ENCODE peak calls at places on chromosomes 2 and 18, in six cellular contexts. One of them, this sample, is unnamed.
A peak's percentile ranks its signal among the peaks of the same experiment; 100 is the strongest.

GRCh38 chr18:36544036-36544725 is 246.7 kb downstream of the FHOD3 start:
- DNase-seq in astrocyte: peak; percentile 45
- DNase-seq in CD8-positive, alpha-beta T cell: no peak
- DNase-seq in GM10248: no peak
- DNase-seq in astrocyte of the spinal cord: peak; percentile 62
- DNase-seq in psoas muscle: peak; percentile 28
- DNase-seq in this sample: no peak

GRCh38 chr2:133801956-133802355 is 233.7 kb upstream of the NCKAP5 start:
- DNase-seq in astrocyte: no peak
- DNase-seq in CD8-positive, alpha-beta T cell: no peak
- DNase-seq in GM10248: no peak
- DNase-seq in astrocyte of the spinal cord: no peak
- DNase-seq in psoas muscle: no peak
- DNase-seq in this sample: no peak

GRCh38 chr2:37686792-37687595 is 15.6 kb upstream of the CDC42EP3 start:
- DNase-seq in astrocyte: peak; percentile 53
- DNase-seq in CD8-positive, alpha-beta T cell: no peak
- DNase-seq in GM10248: no peak
- DNase-seq in astrocyte of the spinal cord: no peak
- DNase-seq in psoas muscle: no peak
- DNase-seq in this sample: no peak

GRCh38 chr2:38223256-38223655 is 147.3 kb upstream of the CYP1B1 start:
- DNase-seq in astrocyte: no peak
- DNase-seq in CD8-positive, alpha-beta T cell: no peak
- DNase-seq in GM10248: no peak
- DNase-seq in astrocyte of the spinal cord: no peak
- DNase-seq in psoas muscle: no peak
- DNase-seq in this sample: no peak

GRCh38 chr18:47604041-47604440 is 326.4 kb downstream of the SMAD2 start:
- DNase-seq in astrocyte: no peak
- DNase-seq in CD8-positive, alpha-beta T cell: no peak
- DNase-seq in GM10248: no peak
- DNase-seq in astrocyte of the spinal cord: no peak
- DNase-seq in psoas muscle: no peak
- DNase-seq in this sample: no peak

GRCh38 chr18:1057367-1057766 is 152.7 kb downstream of the ADCYAP1 start:
- DNase-seq in astrocyte: no peak
- DNase-seq in CD8-positive, alpha-beta T cell: no peak
- DNase-seq in GM10248: no peak
- DNase-seq in astrocyte of the spinal cord: no peak
- DNase-seq in psoas muscle: no peak
- DNase-seq in this sample: no peak

GRCh38 chr2:71941731-71942575 is 205.7 kb downstream of the CYP26B1 start:
- DNase-seq in astrocyte: no peak
- DNase-seq in CD8-positive, alpha-beta T cell: no peak
- DNase-seq in GM10248: peak; percentile 9
- DNase-seq in astrocyte of the spinal cord: no peak
- DNase-seq in psoas muscle: no peak
- DNase-seq in this sample: no peak

GRCh38 chr18:4921548-4921947 is 275.5 kb downstream of the AKAIN1 start:
- DNase-seq in astrocyte: no peak
- DNase-seq in CD8-positive, alpha-beta T cell: no peak
- DNase-seq in GM10248: no peak
- DNase-seq in astrocyte of the spinal cord: no peak
- DNase-seq in psoas muscle: no peak
- DNase-seq in this sample: no peak

GRCh38 chr2:161030260-161031063 is 129.8 kb upstream of the TANK start:
- DNase-seq in astrocyte: peak; percentile 99
- DNase-seq in CD8-positive, alpha-beta T cell: no peak
- DNase-seq in GM10248: no peak
- DNase-seq in astrocyte of the spinal cord: peak; percentile 97
- DNase-seq in psoas muscle: peak; percentile 31
- DNase-seq in this sample: no peak

GRCh38 chr2:164560181-164560792 is 61.0 kb downstream of the GRB14 start:
- DNase-seq in astrocyte: peak; percentile 3
- DNase-seq in CD8-positive, alpha-beta T cell: no peak
- DNase-seq in GM10248: peak; percentile 11
- DNase-seq in astrocyte of the spinal cord: peak; percentile 48
- DNase-seq in psoas muscle: no peak
- DNase-seq in this sample: no peak

GRCh38 chr2:130756041-130756720 is 841 bp downstream of the AMER3 start:
- DNase-seq in astrocyte: no peak
- DNase-seq in CD8-positive, alpha-beta T cell: no peak
- DNase-seq in GM10248: peak; percentile 64
- DNase-seq in astrocyte of the spinal cord: peak; percentile 5
- DNase-seq in psoas muscle: no peak
- DNase-seq in this sample: peak; percentile 33

GRCh38 chr2:51734115-51734514 is 702.2 kb upstream of the NRXN1 start:
- DNase-seq in astrocyte: peak; percentile 12
- DNase-seq in CD8-positive, alpha-beta T cell: no peak
- DNase-seq in GM10248: no peak
- DNase-seq in astrocyte of the spinal cord: peak; percentile 17
- DNase-seq in psoas muscle: no peak
- DNase-seq in this sample: no peak

GRCh38 chr2:111657351-111657975 is 226.5 kb downstream of the ANAPC1 start:
- DNase-seq in astrocyte: no peak
- DNase-seq in CD8-positive, alpha-beta T cell: no peak
- DNase-seq in GM10248: no peak
- DNase-seq in astrocyte of the spinal cord: no peak
- DNase-seq in psoas muscle: no peak
- DNase-seq in this sample: no peak

GRCh38 chr2:226211439-226211838 is 588.2 kb downstream of the IRS1 start:
- DNase-seq in astrocyte: peak; percentile 88
- DNase-seq in CD8-positive, alpha-beta T cell: no peak
- DNase-seq in GM10248: no peak
- DNase-seq in astrocyte of the spinal cord: peak; percentile 91
- DNase-seq in psoas muscle: no peak
- DNase-seq in this sample: no peak

GRCh38 chr2:44850016-44850415 is 91.5 kb upstream of the SIX3 start:
- DNase-seq in astrocyte: no peak
- DNase-seq in CD8-positive, alpha-beta T cell: no peak
- DNase-seq in GM10248: no peak
- DNase-seq in astrocyte of the spinal cord: no peak
- DNase-seq in psoas muscle: no peak
- DNase-seq in this sample: no peak

GRCh38 chr2:11024010-11024615 is 112.4 kb downstream of the KCNF1 start:
- DNase-seq in astrocyte: no peak
- DNase-seq in CD8-positive, alpha-beta T cell: no peak
- DNase-seq in GM10248: no peak
- DNase-seq in astrocyte of the spinal cord: no peak
- DNase-seq in psoas muscle: no peak
- DNase-seq in this sample: no peak

GRCh38 chr2:11019614-11020013 is 107.9 kb downstream of the KCNF1 start:
- DNase-seq in astrocyte: no peak
- DNase-seq in CD8-positive, alpha-beta T cell: no peak
- DNase-seq in GM10248: no peak
- DNase-seq in astrocyte of the spinal cord: no peak
- DNase-seq in psoas muscle: no peak
- DNase-seq in this sample: no peak

GRCh38 chr2:11022874-11023273 is 111.1 kb downstream of the KCNF1 start:
- DNase-seq in astrocyte: no peak
- DNase-seq in CD8-positive, alpha-beta T cell: no peak
- DNase-seq in GM10248: no peak
- DNase-seq in astrocyte of the spinal cord: no peak
- DNase-seq in psoas muscle: no peak
- DNase-seq in this sample: no peak

GRCh38 chr2:11023326-11024009 is 111.7 kb downstream of the KCNF1 start:
- DNase-seq in astrocyte: no peak
- DNase-seq in CD8-positive, alpha-beta T cell: no peak
- DNase-seq in GM10248: no peak
- DNase-seq in astrocyte of the spinal cord: no peak
- DNase-seq in psoas muscle: no peak
- DNase-seq in this sample: no peak

DNA sequence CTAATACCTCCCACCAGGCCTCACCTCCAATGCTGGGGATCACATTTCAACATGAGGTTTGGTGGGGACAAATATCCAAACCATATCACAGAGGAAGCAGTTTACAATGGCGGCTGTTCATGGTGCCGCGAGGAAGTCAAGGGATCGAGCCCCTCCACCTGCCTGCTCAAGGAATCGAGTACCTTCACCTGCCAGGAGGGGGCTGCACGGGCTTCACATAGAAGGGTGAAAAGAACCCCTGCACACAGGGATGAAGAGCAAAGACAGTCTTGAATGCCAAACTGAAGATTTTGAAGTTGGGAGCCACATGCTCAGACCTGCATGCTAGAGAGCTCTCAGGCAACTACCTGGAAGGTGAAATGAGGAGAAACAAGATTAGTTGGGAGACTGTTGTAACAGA is 110.3 kb downstream of the KCNF1 start:
- DNase-seq in astrocyte: no peak
- DNase-seq in CD8-positive, alpha-beta T cell: no peak
- DNase-seq in GM10248: no peak
- DNase-seq in astrocyte of the spinal cord: no peak
- DNase-seq in psoas muscle: no peak
- DNase-seq in this sample: no peak
- TF ChIP-seq CTCF in astrocyte: no peak
- TF ChIP-seq CTCF in CD8-positive, alpha-beta T cell: no peak
- TF ChIP-seq CTCF in GM10248: no peak
- TF ChIP-seq CTCF in astrocyte of the spinal cord: no peak
- TF ChIP-seq CTCF in psoas muscle: no peak
- TF ChIP-seq CTCF in this sample: no peak

GRCh38 chr18:31946305-31947046 is 3.5 kb upstream of the TRAPPC8 start:
- DNase-seq in astrocyte: no peak
- DNase-seq in CD8-positive, alpha-beta T cell: no peak
- DNase-seq in GM10248: no peak
- DNase-seq in astrocyte of the spinal cord: no peak
- DNase-seq in psoas muscle: no peak
- DNase-seq in this sample: no peak

GRCh38 chr18:31943895-31944816 is 1.2 kb upstream of the TRAPPC8 start:
- DNase-seq in astrocyte: no peak
- DNase-seq in CD8-positive, alpha-beta T cell: no peak
- DNase-seq in GM10248: no peak
- DNase-seq in astrocyte of the spinal cord: no peak
- DNase-seq in psoas muscle: no peak
- DNase-seq in this sample: no peak

GRCh38 chr18:31942301-31942998 is 478 bp downstream of the TRAPPC8 start:
- DNase-seq in astrocyte: peak; percentile 54
- DNase-seq in CD8-positive, alpha-beta T cell: no peak
- DNase-seq in GM10248: peak; percentile 61
- DNase-seq in astrocyte of the spinal cord: peak; percentile 45
- DNase-seq in psoas muscle: peak; percentile 37
- DNase-seq in this sample: peak; percentile 36

GRCh38 chr18:31941010-31941809 is 1.7 kb downstream of the TRAPPC8 start:
- DNase-seq in astrocyte: no peak
- DNase-seq in CD8-positive, alpha-beta T cell: no peak
- DNase-seq in GM10248: no peak
- DNase-seq in astrocyte of the spinal cord: no peak
- DNase-seq in psoas muscle: no peak
- DNase-seq in this sample: no peak

DNA sequence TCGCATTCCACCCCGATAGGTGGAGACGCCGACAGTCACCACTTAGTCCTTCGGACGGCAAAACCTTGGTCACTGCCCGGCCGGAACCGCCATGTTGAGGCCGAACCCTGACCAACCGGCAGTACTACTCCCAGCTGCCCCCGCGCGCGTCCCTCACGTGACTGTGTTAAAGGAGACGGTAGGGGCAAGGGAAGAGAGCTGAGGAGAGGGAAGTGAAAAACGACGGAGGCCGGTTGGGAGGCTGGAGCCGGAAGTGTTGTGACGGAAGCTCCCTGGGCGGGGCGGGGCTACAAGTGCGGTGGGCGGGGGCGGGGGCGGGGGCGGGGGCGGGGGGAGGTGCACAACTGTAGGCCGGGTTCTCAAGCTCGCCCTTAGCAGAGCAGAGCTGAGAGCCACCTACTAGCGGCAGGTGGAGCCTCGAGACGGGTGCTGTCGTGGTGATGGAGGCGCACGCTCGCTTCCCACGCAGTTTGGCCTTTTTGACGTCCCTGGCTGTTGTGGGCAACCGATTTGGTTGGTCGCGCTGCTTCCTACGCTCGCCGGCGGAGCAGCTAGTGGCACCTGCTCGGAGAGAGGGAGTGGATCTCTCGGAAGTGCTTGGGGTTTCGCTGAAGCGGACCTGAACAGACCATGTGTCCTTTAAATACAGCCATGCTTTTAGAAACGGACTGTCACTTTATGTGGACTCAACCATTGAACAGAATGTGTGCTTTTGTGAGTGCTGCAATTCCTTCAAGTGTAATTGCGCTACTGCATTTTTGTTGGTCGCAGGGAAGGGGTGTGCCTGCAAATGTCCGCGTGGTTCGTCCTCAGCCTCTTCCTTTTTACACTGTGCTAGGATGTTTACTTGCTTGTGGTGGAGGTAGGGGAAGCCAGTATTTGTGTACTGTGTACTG is at the start of gene TRAPPC8:
- DNase-seq in astrocyte: peak; percentile 97
- DNase-seq in CD8-positive, alpha-beta T cell: peak; percentile 96
- DNase-seq in GM10248: peak; percentile 96
- DNase-seq in astrocyte of the spinal cord: peak; percentile 99
- DNase-seq in psoas muscle: peak; percentile 98
- DNase-seq in this sample: peak; percentile 85
- TF ChIP-seq CTCF in astrocyte: no peak
- TF ChIP-seq CTCF in CD8-positive, alpha-beta T cell: no peak
- TF ChIP-seq CTCF in GM10248: peak; percentile 37
- TF ChIP-seq CTCF in astrocyte of the spinal cord: peak; percentile 4
- TF ChIP-seq CTCF in psoas muscle: no peak
- TF ChIP-seq CTCF in this sample: no peak

GRCh38 chr2:171451074-171451473 is 17.0 kb downstream of the DCAF17 start:
- DNase-seq in astrocyte: no peak
- DNase-seq in CD8-positive, alpha-beta T cell: no peak
- DNase-seq in GM10248: no peak
- DNase-seq in astrocyte of the spinal cord: no peak
- DNase-seq in psoas muscle: no peak
- DNase-seq in this sample: no peak

DNA sequence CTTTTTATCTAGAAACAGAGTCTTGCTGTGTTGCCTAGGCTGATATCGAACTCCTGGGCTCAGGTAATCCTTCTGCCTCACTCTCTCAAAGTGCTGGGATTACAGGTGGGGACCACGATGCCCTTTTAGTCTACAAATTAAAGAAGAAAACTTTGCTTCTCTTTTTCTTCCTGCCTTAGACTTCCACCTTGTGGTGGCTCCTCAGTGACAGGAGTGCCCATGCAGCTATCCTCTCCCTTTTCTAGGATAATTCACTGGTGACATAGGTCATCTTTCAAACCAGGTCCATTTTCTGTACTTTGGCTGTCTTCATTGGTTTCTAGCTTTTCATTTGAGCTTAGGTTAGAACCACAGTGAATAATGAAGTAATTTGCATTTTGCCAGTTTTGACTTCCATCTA is 13.6 kb downstream of the DCAF17 start:
- DNase-seq in astrocyte: no peak
- DNase-seq in CD8-positive, alpha-beta T cell: no peak
- DNase-seq in GM10248: no peak
- DNase-seq in astrocyte of the spinal cord: no peak
- DNase-seq in psoas muscle: no peak
- DNase-seq in this sample: no peak
- TF ChIP-seq CTCF in astrocyte: no peak
- TF ChIP-seq CTCF in CD8-positive, alpha-beta T cell: no peak
- TF ChIP-seq CTCF in GM10248: peak; percentile 15
- TF ChIP-seq CTCF in astrocyte of the spinal cord: peak; percentile 14
- TF ChIP-seq CTCF in psoas muscle: no peak
- TF ChIP-seq CTCF in this sample: no peak

GRCh38 chr2:180406687-180407086 is 399.6 kb upstream of the CWC22 start:
- DNase-seq in astrocyte: no peak
- DNase-seq in CD8-positive, alpha-beta T cell: no peak
- DNase-seq in GM10248: no peak
- DNase-seq in astrocyte of the spinal cord: no peak
- DNase-seq in psoas muscle: no peak
- DNase-seq in this sample: no peak

GRCh38 chr2:180405520-180405919 is 398.4 kb upstream of the CWC22 start:
- DNase-seq in astrocyte: no peak
- DNase-seq in CD8-positive, alpha-beta T cell: no peak
- DNase-seq in GM10248: no peak
- DNase-seq in astrocyte of the spinal cord: no peak
- DNase-seq in psoas muscle: no peak
- DNase-seq in this sample: no peak
- TF ChIP-seq CTCF in astrocyte: no peak
- TF ChIP-seq CTCF in CD8-positive, alpha-beta T cell: no peak
- TF ChIP-seq CTCF in GM10248: no peak
- TF ChIP-seq CTCF in astrocyte of the spinal cord: no peak
- TF ChIP-seq CTCF in psoas muscle: no peak
- TF ChIP-seq CTCF in this sample: no peak

This sample was measured in natural killer cell.